ENCODE peak calls at places on chromosomes 11 and 22, in seven cellular contexts. E, B, U, M, S, D and F are unnamed samples.
A peak's percentile ranks its signal among the peaks of the same experiment; 100 is the strongest.

GRCh38 chr11:94853836-94854235 is 85.7 kb downstream of the AMOTL1 start:
- DNase-seq in E (no peak), B (no peak), U (no peak), M (no peak), S (no peak), D (no peak), F (no peak)

GRCh38 chr11:86802601-86803051 is 2.3 kb downstream of the PRSS23 start:
- DNase-seq in E (no peak), B (no peak), U (peak; percentile 57), M (peak; percentile 47), S (no peak), D (no peak), F (no peak)

GRCh38 chr11:17743808-17744119 is 9.2 kb downstream of the KCNC1 start:
- DNase-seq in E (no peak), B (no peak), U (peak; percentile 85), M (no peak), S (no peak), D (no peak), F (no peak)

GRCh38 chr11:12897390-12897789 is 111.7 kb upstream of the RASSF10 start:
- DNase-seq in E (no peak), B (peak; percentile 31), U (no peak), M (peak; percentile 20), S (no peak), D (no peak), F (no peak)

GRCh38 chr11:88179141-88179540 is 3.9 kb upstream of the RAB38 start:
- DNase-seq in E (no peak), B (no peak), U (peak; percentile 61), M (no peak), S (no peak), D (peak; percentile 78), F (no peak)

GRCh38 chr11:74226907-74227306 is 55.8 kb downstream of the PPME1 start:
- DNase-seq in E (no peak), B (no peak), U (no peak), M (no peak), S (no peak), D (no peak), F (no peak)

GRCh38 chr22:47260551-47260950 is 498.1 kb downstream of the TBC1D22A start:
- DNase-seq in E (no peak), B (no peak), U (no peak), M (no peak), S (no peak), D (no peak), F (peak; percentile 4)

GRCh38 chr11:33774356-33775063 is at the start of gene FBXO3:
- DNase-seq in E (peak; percentile 86), B (peak; percentile 90), U (peak; percentile 58), M (peak; percentile 92), S (peak; percentile 90), D (no peak), F (peak; percentile 95)

GRCh38 chr11:100689141-100689540 is 2.1 kb downstream of the ARHGAP42 start:
- DNase-seq in E (no peak), B (no peak), U (no peak), M (no peak), S (no peak), D (no peak), F (no peak)
- H3K4me3 ChIP-seq in E (no peak overlapping the region), B (peak overlapping the region; percentile 81), U (no peak overlapping the region), M (no peak overlapping the region), S (peak overlapping the region; percentile 64), D (no peak overlapping the region), F (peak overlapping the region; percentile 70)

GRCh38 chr22:50300620-50301257 is 6.7 kb downstream of the PLXNB2 start:
- DNase-seq in E (no peak), B (no peak), U (no peak), M (no peak), S (no peak), D (no peak), F (no peak)
- H3K4me1 ChIP-seq in E (peaks cover 31% of the 10 kb centered on the region), B (peaks cover 100% of the 10 kb centered on the region), U (peaks cover 75% of the 10 kb centered on the region), M (peaks cover 97% of the 10 kb centered on the region), S (peaks cover 97% of the 10 kb centered on the region), D (peaks cover 47% of the 10 kb centered on the region), F (peaks cover 80% of the 10 kb centered on the region)

DNA sequence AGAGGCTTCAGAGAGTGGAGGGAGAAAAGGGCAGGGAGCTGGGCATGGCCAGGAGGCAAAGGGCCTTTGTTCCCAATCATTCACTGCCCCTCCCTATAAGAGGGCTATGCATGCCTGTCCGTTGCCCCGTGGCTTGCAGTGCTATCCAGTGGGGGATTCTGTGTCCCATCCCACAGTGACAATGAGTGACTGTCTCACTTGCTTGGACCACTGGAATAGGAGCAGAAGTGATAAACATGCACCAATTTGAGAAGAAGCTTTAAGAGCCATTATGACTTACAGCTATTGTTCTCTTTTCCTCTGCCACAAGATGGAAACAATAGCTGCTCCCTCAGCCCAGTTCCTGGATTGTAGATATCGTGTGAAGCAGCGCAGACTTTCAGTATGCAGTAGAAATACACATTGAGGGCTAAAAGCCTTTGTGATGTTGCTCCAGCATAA is 39.5 kb downstream of the GALNT18 start:
- DNase-seq in E (no peak), B (no peak), U (no peak), M (no peak), S (no peak), D (no peak), F (no peak)
- H3K27ac ChIP-seq in E (no peak overlapping the region), B (peak overlapping the region; percentile 88), U (no peak overlapping the region), M (no peak overlapping the region), S (peak overlapping the region; percentile 33), D (no peak overlapping the region), F (no peak overlapping the region)

GRCh38 chr11:3810951-3811350 is 2.6 kb downstream of the PGAP2 start:
- DNase-seq in E (no peak), B (no peak), U (peak; percentile 26), M (no peak), S (no peak), D (no peak), F (no peak)

GRCh38 chr11:3807856-3808845 is at the start of gene PGAP2:
- DNase-seq in E (peak; percentile 64), B (peak; percentile 73), U (peak; percentile 35), M (peak; percentile 59), S (peak; percentile 83), D (no peak), F (peak; percentile 74)

GRCh38 chr11:3808846-3809623 is 675 bp downstream of the PGAP2 start:
- DNase-seq in E (no peak), B (no peak), U (peak; percentile 41), M (peak; percentile 77), S (no peak), D (peak; percentile 41), F (no peak)

GRCh38 chr11:3810446-3810845 is 2.1 kb downstream of the PGAP2 start:
- DNase-seq in E (no peak), B (no peak), U (no peak), M (no peak), S (no peak), D (no peak), F (no peak)

GRCh38 chr11:3809624-3809928 is 1.2 kb downstream of the PGAP2 start:
- DNase-seq in E (no peak), B (no peak), U (no peak), M (no peak), S (no peak), D (no peak), F (no peak)
- H3K4me3 ChIP-seq in E (no peak overlapping the region), B (no peak overlapping the region), U (no peak overlapping the region), M (no peak overlapping the region), S (no peak overlapping the region), D (no peak overlapping the region), F (no peak overlapping the region)

DNA sequence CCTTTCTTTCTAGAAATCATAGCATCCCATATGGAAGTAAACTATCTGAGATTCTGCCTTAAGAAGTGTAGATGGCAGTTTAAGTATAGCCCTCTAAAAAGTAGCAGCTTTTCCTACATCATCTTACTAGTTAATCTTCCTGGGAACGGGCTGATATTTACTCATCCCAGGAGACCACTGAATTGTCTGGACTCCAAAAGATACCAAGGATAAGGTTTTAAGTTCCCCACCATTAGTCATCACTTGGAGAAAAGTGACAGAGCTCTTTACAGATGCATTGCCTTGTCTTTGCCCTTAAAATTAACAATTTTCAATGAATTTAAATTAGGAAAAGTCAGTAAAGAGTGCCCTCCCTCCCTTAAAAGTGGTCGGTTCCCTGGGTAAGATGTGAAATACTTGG is 129.5 kb downstream of the MAML2 start:
- DNase-seq in E (no peak), B (no peak), U (peak; percentile 87), M (no peak), S (no peak), D (no peak), F (no peak)
- H3K4me1 ChIP-seq in E (peaks cover 5% of the 10 kb centered on the region), B (peaks cover 69% of the 10 kb centered on the region), U (peaks cover 36% of the 10 kb centered on the region), M (peaks cover 14% of the 10 kb centered on the region), S (peaks cover 67% of the 10 kb centered on the region), D (peaks cover 38% of the 10 kb centered on the region), F (no peaks in the 10 kb centered on the region)

GRCh38 chr11:72203163-72203562 is 11.2 kb downstream of the FOLR1 start:
- DNase-seq in E (no peak), B (no peak), U (no peak), M (no peak), S (no peak), D (no peak), F (no peak)

GRCh38 chr11:72208281-72208680 is 8.3 kb upstream of the FOLR2 start:
- DNase-seq in E (no peak), B (no peak), U (no peak), M (no peak), S (no peak), D (no peak), F (no peak)

GRCh38 chr11:72204865-72205264 is 11.7 kb upstream of the FOLR2 start:
- DNase-seq in E (no peak), B (no peak), U (no peak), M (no peak), S (no peak), D (no peak), F (no peak)

DNA sequence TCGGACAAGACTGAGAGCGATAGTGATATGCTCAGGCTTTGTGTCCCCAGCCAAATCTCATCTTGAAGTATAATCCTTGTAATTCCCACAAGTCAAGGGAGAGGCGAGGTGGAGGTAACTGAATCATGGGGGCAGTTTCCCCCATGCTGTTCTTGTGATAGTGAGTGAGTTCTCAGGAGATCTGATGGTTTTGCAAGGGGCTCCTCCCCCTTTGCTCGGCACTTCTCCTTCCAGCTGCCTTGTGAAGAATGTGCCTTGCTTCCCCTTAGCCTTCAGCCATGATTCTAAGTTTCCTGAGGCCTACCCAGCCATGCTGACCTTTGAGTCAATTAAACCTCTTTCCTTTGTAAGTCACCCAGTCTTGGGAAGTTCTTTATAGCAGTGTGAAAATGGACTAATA is 7.5 kb upstream of the FOLR2 start:
- DNase-seq in E (no peak), B (no peak), U (no peak), M (no peak), S (no peak), D (no peak), F (no peak)
- H3K27ac ChIP-seq in E (no peak overlapping the region), B (no peak overlapping the region), U (no peak overlapping the region), M (no peak overlapping the region), S (no peak overlapping the region), D (no peak overlapping the region), F (no peak overlapping the region)